ENCODE peak calls at places on chromosomes 3 and 15, in seven cellular contexts. U is foreskin fibroblast, M is uterus, D is A549, J is testis, O is astrocyte of the spinal cord, K is heart right ventricle. I is an unnamed sample.

GRCh38 chr3:179149239-179149887 is 1.2 kb downstream of the PIK3CA start:
- DNase-seq in M (peak; percentile 23), O (peak; percentile 33), J (peak; percentile 55), U (peak; percentile 19), D (peak; percentile 1), K (peak; percentile 13), I (peak; percentile 55)

GRCh38 chr3:5136619-5137429 is 14.7 kb downstream of the ARL8B start:
- DNase-seq in J (no peak), D (peak; percentile 30), U (no peak), O (peak; percentile 36), K (no peak), M (no peak), I (peak; percentile 54)

GRCh38 chr15:62432702-62433398 is 267.8 kb upstream of the C2CD4B start:
- DNase-seq in M (no peak), J (no peak), O (no peak), U (no peak), K (peak; percentile 33), D (no peak), I (no peak)

GRCh38 chr3:179181993-179182551 is 33.9 kb downstream of the PIK3CA start:
- DNase-seq in O (peak; percentile 32), D (no peak), J (no peak), U (peak; percentile 36), K (no peak), M (no peak), I (no peak)

GRCh38 chr15:59315914-59316428 is 56.7 kb downstream of the MYO1E start:
- DNase-seq in D (no peak), U (no peak), J (no peak), K (no peak), M (no peak), O (peak; percentile 89), I (no peak)

GRCh38 chr3:94423566-94423965 is 360.7 kb downstream of the NSUN3 start:
- DNase-seq in J (no peak), O (peak; percentile 71), D (no peak), K (no peak), M (no peak), U (no peak), I (no peak)

GRCh38 chr3:169914321-169914720 is 2.9 kb downstream of the SAMD7 start:
- DNase-seq in D (no peak), K (no peak), O (peak; percentile 22), J (no peak), U (peak; percentile 37), M (no peak), I (no peak)

GRCh38 chr3:33426068-33426467 is 14.1 kb downstream of the UBP1 start:
- DNase-seq in K (no peak), M (no peak), O (peak; percentile 44), U (no peak), J (no peak), D (no peak), I (no peak)

GRCh38 chr3:50633233-50633795 is 16.4 kb downstream of the MAPKAPK3 start:
- DNase-seq in J (no peak), M (no peak), O (no peak), U (no peak), K (no peak), D (no peak), I (no peak)

GRCh38 chr3:95721938-95722337 is 1092.5 kb upstream of the EPHA6 start:
- DNase-seq in O (no peak), U (no peak), J (no peak), M (no peak), K (no peak), D (no peak), I (peak; percentile 6)

GRCh38 chr3:140006331-140006730 is 71.3 kb downstream of the CLSTN2 start:
- DNase-seq in K (no peak), D (no peak), U (no peak), M (no peak), O (no peak), J (no peak), I (no peak)

GRCh38 chr3:187130346-187131066 is 8.8 kb downstream of the RPL39L start:
- DNase-seq in U (peak; percentile 23), M (no peak), O (peak; percentile 56), D (no peak), K (no peak), J (no peak), I (peak; percentile 49)

GRCh38 chr3:183317271-183317670 is 64.2 kb downstream of the B3GNT5 start:
- DNase-seq in J (no peak), M (no peak), K (no peak), U (no peak), D (no peak), O (no peak), I (no peak)

GRCh38 chr3:9782777-9783176 is 9.5 kb downstream of the TADA3 start:
- DNase-seq in D (peak; percentile 31), K (no peak), J (no peak), O (no peak), U (no peak), M (no peak), I (no peak)

GRCh38 chr3:53816430-53816829 is 29.8 kb downstream of the CHDH start:
- DNase-seq in D (no peak), J (peak; percentile 5), K (no peak), U (no peak), M (no peak), O (no peak), I (no peak)

GRCh38 chr3:53269888-53270880 is 14.4 kb upstream of the TKT start:
- DNase-seq in U (peak; percentile 97), D (peak; percentile 91), M (peak; percentile 87), O (peak; percentile 97), J (peak; percentile 89), K (peak; percentile 84), I (peak; percentile 46)

GRCh38 chr15:70430029-70430428 is 332.3 kb upstream of the TLE3 start:
- DNase-seq in O (no peak), J (no peak), D (peak; percentile 32), K (no peak), U (peak; percentile 33), M (no peak), I (no peak)

GRCh38 chr3:185207931-185208746 is 45.7 kb downstream of the EHHADH start:
- DNase-seq in M (no peak), D (no peak), U (peak; percentile 27), O (peak; percentile 18), K (no peak), J (no peak), I (peak; percentile 43)

GRCh38 chr3:50126287-50127211 is 28.6 kb upstream of the SEMA3F start:
- DNase-seq in U (no peak), D (no peak), O (no peak), M (no peak), K (no peak), J (peak; percentile 64), I (no peak)

GRCh38 chr3:177468331-177468730 is 271.0 kb upstream of the TBL1XR1 start:
- DNase-seq in J (no peak), O (peak; percentile 99), D (no peak), K (no peak), M (no peak), U (peak; percentile 76), I (no peak)

GRCh38 chr3:98827221-98827620 is 64.1 kb downstream of the ST3GAL6 start:
- DNase-seq in O (no peak), M (no peak), D (no peak), K (no peak), U (no peak), J (no peak), I (no peak)

GRCh38 chr15:33215941-33216872 is 21.7 kb upstream of the FMN1 start:
- DNase-seq in U (peak; percentile 17), K (no peak), O (no peak), D (no peak), M (no peak), J (no peak), I (peak; percentile 37)
- TF ChIP-seq CTCF in U (peak; percentile 62), K (no peak), O (peak; percentile 67), D (peak; percentile 72), M (no peak), J (peak; percentile 39), I (peak; percentile 66)

DNA sequence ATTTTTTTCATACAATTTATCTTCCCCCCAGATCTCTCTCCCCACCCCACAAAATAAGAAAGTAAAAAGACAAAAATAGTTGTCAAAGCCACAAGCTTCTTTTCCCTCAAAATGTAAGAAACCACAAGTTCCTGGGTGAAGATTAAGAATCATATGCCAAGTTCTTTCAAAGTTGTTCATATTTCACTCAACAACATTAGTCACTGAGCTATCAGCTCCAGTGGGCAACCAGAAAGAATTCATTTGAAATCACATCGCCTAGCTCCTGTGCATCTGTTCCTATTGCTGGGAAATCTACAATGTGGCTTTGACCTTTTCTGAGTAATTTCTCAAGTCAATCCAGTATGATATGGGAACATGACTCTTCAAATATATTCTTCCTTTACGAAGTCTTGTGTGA is 681.6 kb upstream of the ARPP21 start:
- DNase-seq in K (no peak), O (peak; percentile 83), D (no peak), U (no peak), M (no peak), J (no peak), I (no peak)
- TF ChIP-seq CTCF in K (no peak), O (no peak), D (no peak), U (no peak), M (no peak), J (no peak), I (no peak)

GRCh38 chr3:24773798-24774197 is 279.1 kb upstream of the THRB start:
- DNase-seq in K (peak; percentile 20), D (peak; percentile 13), M (peak; percentile 20), O (peak; percentile 72), U (peak; percentile 3), J (peak; percentile 49), I (peak; percentile 22)
- TF ChIP-seq CTCF in K (peak; percentile 64), D (peak; percentile 83), M (peak; percentile 62), O (peak; percentile 85), U (peak; percentile 76), J (peak; percentile 32), I (peak; percentile 82)

GRCh38 chr3:159534496-159534895 is 454.1 kb upstream of the IL12A start:
- DNase-seq in K (no peak), M (no peak), O (no peak), U (no peak), D (no peak), J (no peak), I (no peak)

GRCh38 chr3:159532577-159532976 is 456.1 kb upstream of the IL12A start:
- DNase-seq in U (no peak), M (no peak), J (no peak), K (no peak), O (no peak), D (no peak), I (no peak)

GRCh38 chr3:159536876-159537275 is 451.8 kb upstream of the IL12A start:
- DNase-seq in D (no peak), K (no peak), M (no peak), O (no peak), J (no peak), U (no peak), I (no peak)

DNA sequence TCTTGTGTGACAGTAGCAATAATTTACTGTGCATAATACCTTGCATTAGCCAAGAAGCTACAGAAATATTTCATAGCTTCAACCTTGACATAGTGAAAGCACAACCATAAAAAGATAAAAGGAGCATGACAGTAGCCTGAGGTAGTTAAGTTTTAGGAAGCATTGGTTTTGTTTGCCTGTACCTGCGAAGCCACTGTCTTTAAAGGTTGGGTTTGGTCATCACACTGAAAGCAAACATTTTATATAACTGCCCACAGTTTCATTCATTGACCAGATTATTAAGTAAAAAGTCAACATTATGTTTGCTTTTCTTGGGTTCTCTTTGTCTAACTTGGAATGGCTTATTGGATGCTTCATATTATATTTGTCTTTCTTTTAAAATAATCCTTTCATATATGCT is 450.1 kb upstream of the IL12A start:
- DNase-seq in K (no peak), D (no peak), M (no peak), U (no peak), J (no peak), O (no peak), I (no peak)
- TF ChIP-seq CTCF in K (no peak), D (no peak), M (no peak), U (no peak), J (no peak), O (no peak), I (no peak)

I was measured in GM13977.